ENCODE peak calls at places on chromosomes 3 and 15, in seven cellular contexts. G is astrocyte of the spinal cord, Q is endothelial cell, Z is OCI-LY7, W is colonic mucosa, P is SK-N-SH, B is choroid plexus epithelial cell. V is an unnamed sample.

GRCh38 chr3:52973806-52974205 is 72.1 kb downstream of the SFMBT1 start:
- DNase-seq in Z (no peak), P (no peak), W (no peak), Q (no peak), G (peak; percentile 14), B (no peak), V (no peak)

GRCh38 chr3:23676093-23676492 is 129.7 kb upstream of the UBE2E1 start:
- DNase-seq in G (no peak), B (peak; percentile 14), Z (no peak), Q (no peak), W (no peak), P (no peak), V (no peak)

GRCh38 chr3:195153653-195154052 is 117.3 kb downstream of the XXYLT1 start:
- DNase-seq in B (no peak), G (no peak), W (no peak), Q (no peak), Z (no peak), P (no peak), V (no peak)

GRCh38 chr3:113468536-113468935 is 27.2 kb upstream of the CFAP44 start:
- DNase-seq in B (no peak), Q (no peak), Z (no peak), P (no peak), G (no peak), W (no peak), V (no peak)

GRCh38 chr3:141253811-141254210 is 22.2 kb downstream of the PXYLP1 start:
- DNase-seq in P (no peak), B (no peak), Z (no peak), W (no peak), Q (no peak), G (no peak), V (no peak)

GRCh38 chr15:36347272-36347864 is 232.1 kb upstream of the CDIN1 start:
- DNase-seq in G (no peak), P (peak; percentile 43), Z (no peak), Q (no peak), B (no peak), W (no peak), V (no peak)

GRCh38 chr15:62579842-62580241 is 414.8 kb upstream of the C2CD4B start:
- DNase-seq in W (no peak), Q (no peak), Z (no peak), B (no peak), P (no peak), G (no peak), V (no peak)

GRCh38 chr15:82767163-82767829 is 38.6 kb downstream of the FSD2 start:
- DNase-seq in B (no peak), P (no peak), W (no peak), Z (no peak), G (no peak), Q (no peak), V (no peak)

GRCh38 chr3:24389108-24390090 is 105.3 kb downstream of the THRB start:
- DNase-seq in Z (no peak), W (no peak), G (no peak), B (no peak), Q (no peak), P (no peak), V (no peak)

GRCh38 chr3:55507808-55508207 is 20.7 kb upstream of the WNT5A start:
- DNase-seq in B (no peak), G (no peak), Z (no peak), Q (no peak), P (no peak), W (no peak), V (no peak)

GRCh38 chr3:98328933-98329332 is 24.7 kb upstream of the OR5K4 start:
- DNase-seq in Q (no peak), G (no peak), Z (no peak), P (no peak), W (no peak), B (no peak), V (no peak)

GRCh38 chr3:25576836-25577454 is 87.8 kb downstream of the TOP2B start:
- DNase-seq in Z (no peak), Q (no peak), W (no peak), G (no peak), P (no peak), B (no peak), V (no peak)

GRCh38 chr3:127485396-127486170 is 105.0 kb downstream of the TPRA1 start:
- DNase-seq in B (no peak), W (peak; percentile 9), Q (peak; percentile 1), G (no peak), P (no peak), Z (no peak), V (no peak)

GRCh38 chr15:90560229-90560771 is 30.6 kb downstream of the CRTC3 start:
- DNase-seq in W (peak; percentile 40), Q (no peak), B (peak; percentile 88), P (peak; percentile 66), Z (no peak), G (peak; percentile 94), V (no peak)

GRCh38 chr3:129606522-129607390 is at the start of gene PLXND1:
- DNase-seq in B (peak; percentile 71), W (peak; percentile 64), P (peak; percentile 94), G (peak; percentile 56), Q (peak; percentile 89), Z (no peak), V (peak; percentile 79)

DNA sequence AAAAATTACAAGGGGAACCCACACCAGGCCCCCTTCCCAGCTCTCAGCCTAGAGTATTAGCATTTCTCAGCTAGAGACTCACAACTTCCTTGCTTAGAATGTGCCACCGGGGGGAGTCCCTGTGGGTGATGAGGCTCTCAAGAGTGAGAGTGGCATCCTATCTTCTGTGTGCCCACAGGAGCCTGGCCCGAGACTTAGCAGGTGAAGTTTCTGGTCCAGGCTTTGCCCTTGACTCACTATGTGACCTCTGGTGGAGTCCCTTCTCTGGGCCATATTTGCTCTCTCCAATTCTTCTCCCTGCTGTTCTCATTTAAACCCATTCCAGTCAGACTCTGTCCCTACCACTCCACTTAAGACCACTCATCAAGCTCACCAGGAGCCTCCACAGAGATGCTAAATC is 18.1 kb downstream of the CLK3 start:
- DNase-seq in G (no peak), W (no peak), Q (no peak), B (no peak), Z (no peak), P (no peak), V (no peak)
- TF ChIP-seq CTCF in G (no peak), W (no peak), Q (no peak), B (no peak), Z (no peak), P (no peak), V (no peak)

DNA sequence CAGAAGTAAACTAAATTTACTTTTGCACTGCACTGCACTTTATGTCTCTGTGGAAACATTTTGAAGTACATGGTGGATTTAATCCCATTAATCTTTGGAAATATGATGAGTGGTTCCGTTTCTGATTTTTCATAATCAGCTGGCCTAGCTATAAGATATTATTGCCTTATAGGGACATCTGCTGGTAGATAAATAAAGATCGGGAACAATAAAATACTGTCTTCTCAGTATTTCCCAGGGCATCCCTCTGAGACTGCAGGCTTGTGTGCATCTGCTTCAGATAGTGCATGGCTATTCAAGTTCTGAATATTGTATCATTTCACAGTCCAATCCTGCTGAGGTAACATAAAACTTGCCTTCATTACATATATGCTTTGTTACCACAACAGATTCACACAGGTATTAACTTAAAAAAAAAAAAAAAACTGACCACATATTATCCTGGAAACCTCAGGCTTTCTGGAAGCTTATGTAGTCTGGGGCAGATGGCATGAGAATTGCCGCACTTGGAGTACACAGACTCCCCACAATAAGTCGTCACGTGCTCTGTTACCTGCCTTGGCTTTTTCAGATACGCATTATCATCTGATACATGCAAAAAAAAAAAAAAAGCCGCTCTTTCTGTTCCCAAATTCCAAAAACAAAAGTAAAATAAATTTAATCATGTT is 330.8 kb upstream of the AGTR1 start:
- DNase-seq in Z (no peak), W (no peak), G (peak; percentile 29), Q (no peak), B (peak; percentile 62), P (peak; percentile 24), V (no peak)
- TF ChIP-seq CTCF in Z (peak; percentile 45), W (no peak), G (peak; percentile 25), Q (no peak), B (peak; percentile 44), P (peak; percentile 58), V (no peak)

GRCh38 chr3:122621112-122621511 is 43.7 kb downstream of the PARP15 start:
- DNase-seq in P (no peak), B (no peak), Z (peak; percentile 57), G (no peak), Q (no peak), W (no peak), V (peak; percentile 42)
- TF ChIP-seq CTCF in P (no peak), B (no peak), Z (no peak), G (no peak), Q (no peak), W (no peak), V (no peak)

GRCh38 chr3:14375192-14375591 is 27.2 kb upstream of the SLC6A6 start:
- DNase-seq in Z (no peak), W (no peak), B (no peak), Q (no peak), P (no peak), G (no peak), V (no peak)
- TF ChIP-seq CTCF in Z (no peak), W (no peak), B (no peak), Q (no peak), P (no peak), G (no peak), V (no peak)